ENCODE peak calls at places on chromosome 14, in five cellular contexts. O is psoas muscle; Z is left ventricle myocardium inferior; W is CD8-positive, alpha-beta memory T cell; Y is endodermal cell. J is an unnamed sample.

GRCh38 chr14:98925362-98926040 is 346.5 kb downstream of the BCL11B start:
- DNase-seq in O (no peak), Z (no peak), W (no peak), Y (peak; percentile 3), J (no peak)

GRCh38 chr14:99759546-99759925 is 33.7 kb upstream of the EML1 start:
- DNase-seq in O (no peak), Z (no peak), W (no peak), Y (no peak), J (no peak)

GRCh38 chr14:104650981-104651875 is 38.2 kb upstream of the INF2 start:
- DNase-seq in O (no peak), Z (no peak), W (no peak), Y (peak; percentile 46), J (no peak)

GRCh38 chr14:95787941-95788340 is 74.0 kb upstream of the TCL1A start:
- DNase-seq in O (no peak), Z (no peak), W (no peak), Y (no peak), J (no peak)

GRCh38 chr14:32345311-32345771 is 16.2 kb downstream of the AKAP6 start:
- DNase-seq in O (no peak), Z (no peak), W (no peak), Y (no peak), J (peak; percentile 67)

GRCh38 chr14:32825058-32825457 is 113.6 kb upstream of the NPAS3 start:
- DNase-seq in O (no peak), Z (no peak), W (no peak), Y (no peak), J (no peak)

GRCh38 chr14:58199726-58200479 is at the start of gene ACTR10:
- DNase-seq in O (peak; percentile 94), Z (peak; percentile 88), W (peak; percentile 90), Y (peak; percentile 91), J (peak; percentile 23)

GRCh38 chr14:29814153-29815057 is 113.2 kb downstream of the PRKD1 start:
- DNase-seq in O (no peak), Z (peak; percentile 74), W (no peak), Y (no peak), J (no peak)

GRCh38 chr14:103372552-103373304 is 12.5 kb upstream of the MARK3 start:
- DNase-seq in O (no peak), Z (no peak), W (no peak), Y (no peak), J (peak; percentile 78)

DNA sequence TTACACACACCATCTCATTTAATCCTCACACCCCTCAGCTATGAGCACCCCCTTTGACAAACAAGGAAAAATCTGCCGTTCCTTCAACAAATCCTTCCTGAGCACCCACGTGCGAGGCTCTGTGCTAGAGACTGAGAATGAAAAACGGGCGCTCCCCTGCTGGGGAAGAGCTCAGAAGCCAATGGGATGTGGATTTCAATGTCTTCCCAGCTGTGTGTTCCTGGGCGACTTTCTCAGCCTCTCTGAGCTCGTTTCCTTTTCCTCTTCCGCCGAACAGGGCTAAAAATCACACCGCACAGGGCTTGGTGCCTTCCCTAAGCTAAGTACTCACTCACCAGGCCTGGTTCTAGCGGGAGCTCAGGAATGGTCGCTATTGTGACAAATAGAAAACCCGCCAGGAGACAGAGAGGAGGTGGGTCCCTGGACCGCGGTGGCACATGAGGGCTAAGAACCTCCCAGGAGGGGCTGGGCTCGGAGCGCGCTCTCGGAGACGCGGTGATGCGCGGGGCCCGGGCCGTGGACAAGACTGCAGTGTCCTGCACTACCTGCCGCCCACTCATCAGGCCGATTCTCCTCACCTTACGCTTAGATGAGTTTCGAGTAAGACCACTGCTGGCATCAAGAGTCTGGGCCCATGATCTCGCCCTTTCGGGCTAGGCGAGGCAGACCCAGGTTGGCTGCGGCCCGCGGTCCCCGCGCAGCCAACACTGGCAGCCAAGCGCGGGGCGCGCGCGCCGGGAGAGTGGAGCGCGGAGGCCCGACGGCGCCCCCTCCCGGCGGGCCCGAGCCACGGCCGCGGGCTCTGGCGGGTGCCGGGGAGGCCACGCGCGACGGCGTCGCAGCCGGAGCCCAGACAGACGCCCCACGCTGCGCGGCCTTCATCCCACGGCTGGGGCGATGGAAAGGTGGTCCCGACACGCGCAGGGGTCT is 17.0 kb downstream of the ZDHHC22 start:
- DNase-seq in O (peak; percentile 77), Z (peak; percentile 46), W (peak; percentile 63), Y (peak; percentile 81), J (no peak)
- H3K4me3 ChIP-seq in O (peak overlapping the region; percentile 65), Z (peak overlapping the region; percentile 66), W (peak overlapping the region; percentile 84), Y (peak overlapping the region; percentile 79), J (peak overlapping the region; percentile 52)

GRCh38 chr14:61280526-61281185 is 482 bp downstream of the TMEM30B start:
- DNase-seq in O (peak; percentile 89), Z (peak; percentile 62), W (peak; percentile 79), Y (peak; percentile 85), J (no peak)
- H3K4me3 ChIP-seq in O (peak overlapping the region; percentile 84), Z (peak overlapping the region; percentile 73), W (peak overlapping the region; percentile 72), Y (peak overlapping the region; percentile 75), J (peak overlapping the region; percentile 48)

GRCh38 chr14:74240794-74241610 is 1.8 kb downstream of the VSX2 start:
- DNase-seq in O (no peak), Z (no peak), W (no peak), Y (peak; percentile 81), J (no peak)
- H3K4me3 ChIP-seq in O (peak overlapping the region; percentile 57), Z (peak overlapping the region; percentile 59), W (peak overlapping the region; percentile 32), Y (peak overlapping the region; percentile 40), J (no peak overlapping the region)

GRCh38 chr14:23299986-23300686 is 2.5 kb downstream of the PPP1R3E start:
- DNase-seq in O (no peak), Z (no peak), W (no peak), Y (no peak), J (no peak)
- H3K4me3 ChIP-seq in O (peak overlapping the region; percentile 78), Z (peak overlapping the region; percentile 86), W (peak overlapping the region; percentile 79), Y (peak overlapping the region; percentile 87), J (peak overlapping the region; percentile 76)

GRCh38 chr14:68182492-68182891 is 362.9 kb downstream of the RAD51B start:
- DNase-seq in O (no peak), Z (no peak), W (no peak), Y (no peak), J (no peak)
- H3K4me3 ChIP-seq in O (no peak overlapping the region), Z (no peak overlapping the region), W (no peak overlapping the region), Y (no peak overlapping the region), J (no peak overlapping the region)

GRCh38 chr14:92846162-92846897 is 52.2 kb downstream of the GOLGA5 start:
- DNase-seq in O (no peak), Z (no peak), W (no peak), Y (no peak), J (peak; percentile 25)
- H3K4me3 ChIP-seq in O (no peak overlapping the region), Z (no peak overlapping the region), W (no peak overlapping the region), Y (no peak overlapping the region), J (no peak overlapping the region)

DNA sequence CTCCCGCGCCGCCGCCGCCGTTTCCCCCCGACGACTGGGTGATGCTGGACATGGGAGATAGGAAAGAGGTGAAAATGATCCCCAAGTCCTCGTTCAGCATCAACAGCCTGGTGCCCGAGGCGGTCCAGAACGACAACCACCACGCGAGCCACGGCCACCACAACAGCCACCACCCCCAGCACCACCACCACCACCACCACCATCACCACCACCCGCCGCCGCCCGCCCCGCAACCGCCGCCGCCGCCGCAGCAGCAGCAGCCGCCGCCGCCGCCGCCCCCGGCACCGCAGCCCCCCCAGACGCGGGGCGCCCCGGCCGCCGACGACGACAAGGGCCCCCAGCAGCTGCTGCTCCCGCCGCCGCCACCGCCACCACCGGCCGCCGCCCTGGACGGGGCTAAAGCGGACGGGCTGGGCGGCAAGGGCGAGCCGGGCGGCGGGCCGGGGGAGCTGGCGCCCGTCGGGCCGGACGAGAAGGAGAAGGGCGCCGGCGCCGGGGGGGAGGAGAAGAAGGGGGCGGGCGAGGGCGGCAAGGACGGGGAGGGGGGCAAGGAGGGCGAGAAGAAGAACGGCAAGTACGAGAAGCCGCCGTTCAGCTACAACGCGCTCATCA is 758 bp downstream of the FOXG1 start:
- DNase-seq in O (no peak), Z (no peak), W (no peak), Y (peak; percentile 60), J (no peak)
- H3K4me3 ChIP-seq in O (no peak overlapping the region), Z (no peak overlapping the region), W (no peak overlapping the region), Y (peak overlapping the region; percentile 69), J (peak overlapping the region; percentile 52)

J was measured in skeletal muscle cell.